ENCODE peak calls at places on chromosomes 6 and 20, in seven cellular contexts. R, D, F, U, H, Z and G are unnamed samples.

GRCh38 chr6:147538821-147539220 is 30.3 kb downstream of the SAMD5 start:
- DNase-seq in F (no peak), R (no peak), H (no peak), D (no peak), U (no peak), Z (no peak), G (no peak)

GRCh38 chr20:51419646-51420045 is 122.9 kb downstream of the NFATC2 start:
- DNase-seq in U (no peak), F (no peak), Z (no peak), H (no peak), D (no peak), R (no peak), G (no peak)

GRCh38 chr6:122361314-122361979 is 38.0 kb upstream of the HSF2 start:
- DNase-seq in Z (no peak), R (no peak), H (no peak), F (no peak), U (no peak), D (no peak), G (no peak)

GRCh38 chr6:123118811-123119210 is 122.8 kb downstream of the CLVS2 start:
- DNase-seq in R (no peak), H (no peak), D (no peak), Z (no peak), U (no peak), F (no peak), G (no peak)

GRCh38 chr20:48944663-48945297 is 23.3 kb downstream of the ARFGEF2 start:
- DNase-seq in R (no peak), H (no peak), Z (no peak), U (no peak), F (no peak), D (no peak), G (no peak)

GRCh38 chr20:6142348-6142993 is 19.6 kb upstream of the FERMT1 start:
- DNase-seq in Z (peak), H (peak), F (no peak), R (no peak), U (no peak), D (peak), G (peak)

GRCh38 chr6:15200087-15200486 is 45.8 kb upstream of the JARID2 start:
- DNase-seq in R (no peak), U (no peak), Z (no peak), F (no peak), D (no peak), H (no peak), G (no peak)

GRCh38 chr20:62878244-62879030 is 16.8 kb upstream of the TCFL5 start:
- DNase-seq in F (no peak), U (no peak), H (no peak), Z (no peak), R (no peak), D (no peak), G (no peak)

GRCh38 chr20:44959082-44959895 is 908 bp downstream of the TOMM34 start:
- DNase-seq in F (peak), U (no peak), R (no peak), H (peak), Z (peak), D (peak), G (no peak)